ENCODE peak calls at places on chromosomes 2 and 18, in five cellular contexts. One of them, this sample, is unnamed.

GRCh38 chr18:10086458-10086857 is 172.6 kb downstream of the VAPA start:
- DNase-seq in Calu3: peak; percentile 28
- DNase-seq in astrocyte of the spinal cord: no peak
- DNase-seq in breast epithelium: no peak
- DNase-seq in IMR-90: no peak
- DNase-seq in this sample: no peak

GRCh38 chr2:34892766-34893165 is 1293.7 kb upstream of the FAM98A start:
- DNase-seq in Calu3: no peak
- DNase-seq in astrocyte of the spinal cord: no peak
- DNase-seq in breast epithelium: no peak
- DNase-seq in IMR-90: no peak
- DNase-seq in this sample: no peak

GRCh38 chr2:227205701-227206100 is 41.3 kb downstream of the COL4A3 start:
- DNase-seq in Calu3: no peak
- DNase-seq in astrocyte of the spinal cord: no peak
- DNase-seq in breast epithelium: no peak
- DNase-seq in IMR-90: no peak
- DNase-seq in this sample: no peak

GRCh38 chr18:78006006-78006802 is 756.6 kb downstream of the GALR1 start:
- DNase-seq in Calu3: no peak
- DNase-seq in astrocyte of the spinal cord: no peak
- DNase-seq in breast epithelium: no peak
- DNase-seq in IMR-90: no peak
- DNase-seq in this sample: no peak

GRCh38 chr18:61991836-61992235 is 99.0 kb upstream of the RNF152 start:
- DNase-seq in Calu3: no peak
- DNase-seq in astrocyte of the spinal cord: no peak
- DNase-seq in breast epithelium: no peak
- DNase-seq in IMR-90: no peak
- DNase-seq in this sample: no peak

GRCh38 chr18:12552884-12553242 is 105.0 kb downstream of the SPIRE1 start:
- DNase-seq in Calu3: peak; percentile 15
- DNase-seq in astrocyte of the spinal cord: no peak
- DNase-seq in breast epithelium: no peak
- DNase-seq in IMR-90: no peak
- DNase-seq in this sample: no peak

GRCh38 chr2:183117226-183117625 is 7.0 kb upstream of the NUP35 start:
- DNase-seq in Calu3: no peak
- DNase-seq in astrocyte of the spinal cord: no peak
- DNase-seq in breast epithelium: no peak
- DNase-seq in IMR-90: no peak
- DNase-seq in this sample: no peak

GRCh38 chr2:65033178-65033577 is 23.0 kb upstream of the CEP68 start:
- DNase-seq in Calu3: peak; percentile 14
- DNase-seq in astrocyte of the spinal cord: no peak
- DNase-seq in breast epithelium: no peak
- DNase-seq in IMR-90: no peak
- DNase-seq in this sample: no peak

GRCh38 chr2:132977812-132978529 is 308.0 kb upstream of the LYPD1 start:
- DNase-seq in Calu3: no peak
- DNase-seq in astrocyte of the spinal cord: peak; percentile 55
- DNase-seq in breast epithelium: no peak
- DNase-seq in IMR-90: peak; percentile 80
- DNase-seq in this sample: no peak

GRCh38 chr18:49833804-49834203 is 20.5 kb upstream of the ACAA2 start:
- DNase-seq in Calu3: no peak
- DNase-seq in astrocyte of the spinal cord: no peak
- DNase-seq in breast epithelium: no peak
- DNase-seq in IMR-90: no peak
- DNase-seq in this sample: no peak

GRCh38 chr2:159285929-159286708 is at the start of gene WDSUB1:
- DNase-seq in Calu3: peak; percentile 66
- DNase-seq in astrocyte of the spinal cord: peak; percentile 56
- DNase-seq in breast epithelium: peak; percentile 69
- DNase-seq in IMR-90: peak; percentile 71
- DNase-seq in this sample: peak; percentile 60
- TF ChIP-seq CTCF in Calu3: no peak
- TF ChIP-seq CTCF in astrocyte of the spinal cord: no peak
- TF ChIP-seq CTCF in breast epithelium: no peak
- TF ChIP-seq CTCF in IMR-90: no peak
- TF ChIP-seq CTCF in this sample: no peak

GRCh38 chr2:143801561-143801960 is 672.3 kb downstream of the ARHGAP15 start:
- DNase-seq in Calu3: no peak
- DNase-seq in astrocyte of the spinal cord: no peak
- DNase-seq in breast epithelium: no peak
- DNase-seq in IMR-90: no peak
- DNase-seq in this sample: no peak

GRCh38 chr2:143802242-143802641 is 673.0 kb downstream of the ARHGAP15 start:
- DNase-seq in Calu3: peak; percentile 24
- DNase-seq in astrocyte of the spinal cord: peak; percentile 52
- DNase-seq in breast epithelium: no peak
- DNase-seq in IMR-90: peak; percentile 90
- DNase-seq in this sample: no peak

GRCh38 chr2:143807192-143807591 is 678.0 kb downstream of the ARHGAP15 start:
- DNase-seq in Calu3: no peak
- DNase-seq in astrocyte of the spinal cord: no peak
- DNase-seq in breast epithelium: no peak
- DNase-seq in IMR-90: peak; percentile 13
- DNase-seq in this sample: no peak

GRCh38 chr2:143803936-143804335 is 674.7 kb downstream of the ARHGAP15 start:
- DNase-seq in Calu3: no peak
- DNase-seq in astrocyte of the spinal cord: no peak
- DNase-seq in breast epithelium: no peak
- DNase-seq in IMR-90: peak; percentile 57
- DNase-seq in this sample: no peak

DNA sequence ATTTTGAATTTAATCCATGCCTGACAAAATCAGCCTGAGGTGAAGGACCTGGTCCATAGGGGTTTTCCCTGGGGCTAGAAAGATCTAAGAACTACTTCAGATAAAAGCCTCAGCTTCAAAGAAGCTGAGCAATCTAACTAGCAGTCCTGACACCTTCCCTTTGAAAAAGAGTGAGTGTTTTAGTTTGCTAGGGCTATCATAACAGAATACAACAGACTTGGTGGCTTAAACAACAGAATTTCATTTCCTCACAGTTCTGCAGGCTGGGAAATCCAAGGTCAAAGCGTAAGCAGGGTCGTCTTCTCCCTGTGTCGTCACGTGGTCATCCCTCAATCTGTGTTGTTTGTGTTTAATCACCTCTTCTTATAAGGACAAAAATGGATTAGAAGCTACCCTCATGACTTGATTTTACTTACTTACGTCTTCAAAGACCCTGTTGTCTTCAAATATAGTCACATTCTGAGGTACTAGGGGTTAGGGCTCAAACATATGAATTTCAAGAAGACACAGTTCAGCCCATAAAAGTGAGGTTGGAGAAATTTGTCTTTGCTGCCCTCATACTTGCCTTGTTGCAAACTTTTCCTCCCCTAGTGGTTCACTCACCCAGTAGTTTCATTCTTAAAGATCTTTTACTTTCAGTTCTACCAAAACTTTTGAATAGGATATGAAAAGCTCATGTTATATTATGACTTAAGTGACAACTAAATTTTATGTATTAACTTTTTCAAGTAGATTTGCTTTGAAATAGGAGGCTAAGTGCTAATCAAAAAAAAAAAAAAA is 673.8 kb downstream of the ARHGAP15 start:
- DNase-seq in Calu3: no peak
- DNase-seq in astrocyte of the spinal cord: no peak
- DNase-seq in breast epithelium: no peak
- DNase-seq in IMR-90: peak; percentile 28
- DNase-seq in this sample: no peak
- TF ChIP-seq CTCF in Calu3: no peak
- TF ChIP-seq CTCF in astrocyte of the spinal cord: no peak
- TF ChIP-seq CTCF in breast epithelium: no peak
- TF ChIP-seq CTCF in IMR-90: no peak
- TF ChIP-seq CTCF in this sample: no peak

GRCh38 chr2:7794916-7795315 is 877.7 kb downstream of the RNF144A start:
- DNase-seq in Calu3: peak; percentile 39
- DNase-seq in astrocyte of the spinal cord: no peak
- DNase-seq in breast epithelium: peak; percentile 65
- DNase-seq in IMR-90: no peak
- DNase-seq in this sample: no peak
- TF ChIP-seq CTCF in Calu3: no peak
- TF ChIP-seq CTCF in astrocyte of the spinal cord: no peak
- TF ChIP-seq CTCF in breast epithelium: no peak
- TF ChIP-seq CTCF in IMR-90: no peak
- TF ChIP-seq CTCF in this sample: no peak

DNA sequence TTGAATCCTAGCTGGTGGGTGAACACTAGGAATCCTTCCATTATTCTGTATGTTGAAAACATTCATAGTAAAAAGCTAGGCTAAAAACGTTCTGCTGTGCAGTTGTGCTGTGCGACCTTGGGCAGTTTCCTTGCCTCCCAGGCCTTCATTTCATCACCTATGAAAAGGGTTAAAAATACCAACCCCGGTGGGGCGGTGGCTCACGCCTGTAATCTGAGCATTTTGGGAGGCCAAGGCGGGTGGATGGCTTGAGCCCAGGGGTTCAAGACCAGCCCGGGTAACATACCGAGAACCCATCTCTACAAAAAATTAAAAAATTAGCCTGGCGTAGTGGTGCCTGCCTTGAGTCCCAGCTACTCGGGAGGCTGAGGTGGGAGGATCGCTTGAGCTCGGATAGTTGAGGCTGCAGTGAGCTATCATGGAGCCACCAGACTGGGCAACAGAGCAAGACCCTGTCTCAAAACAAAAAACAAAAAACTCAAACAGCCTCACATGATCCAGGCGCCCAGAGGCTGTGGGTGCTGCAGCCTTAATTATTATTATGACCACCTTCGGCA is 2.9 kb upstream of the RRM2 start:
- DNase-seq in Calu3: no peak
- DNase-seq in astrocyte of the spinal cord: no peak
- DNase-seq in breast epithelium: no peak
- DNase-seq in IMR-90: no peak
- DNase-seq in this sample: no peak
- TF ChIP-seq CTCF in Calu3: no peak
- TF ChIP-seq CTCF in astrocyte of the spinal cord: no peak
- TF ChIP-seq CTCF in breast epithelium: no peak
- TF ChIP-seq CTCF in IMR-90: no peak
- TF ChIP-seq CTCF in this sample: no peak

GRCh38 chr2:239329972-239330572 is 70.7 kb downstream of the HDAC4 start:
- DNase-seq in Calu3: no peak
- DNase-seq in astrocyte of the spinal cord: no peak
- DNase-seq in breast epithelium: no peak
- DNase-seq in IMR-90: no peak
- DNase-seq in this sample: no peak

GRCh38 chr2:239328306-239329191 is 72.3 kb downstream of the HDAC4 start:
- DNase-seq in Calu3: no peak
- DNase-seq in astrocyte of the spinal cord: peak; percentile 94
- DNase-seq in breast epithelium: no peak
- DNase-seq in IMR-90: peak; percentile 98
- DNase-seq in this sample: no peak

GRCh38 chr2:239330836-239331235 is 70.0 kb downstream of the HDAC4 start:
- DNase-seq in Calu3: no peak
- DNase-seq in astrocyte of the spinal cord: no peak
- DNase-seq in breast epithelium: no peak
- DNase-seq in IMR-90: no peak
- DNase-seq in this sample: no peak

GRCh38 chr2:239327536-239328305 is 73.1 kb downstream of the HDAC4 start:
- DNase-seq in Calu3: no peak
- DNase-seq in astrocyte of the spinal cord: no peak
- DNase-seq in breast epithelium: no peak
- DNase-seq in IMR-90: peak; percentile 27
- DNase-seq in this sample: no peak

DNA sequence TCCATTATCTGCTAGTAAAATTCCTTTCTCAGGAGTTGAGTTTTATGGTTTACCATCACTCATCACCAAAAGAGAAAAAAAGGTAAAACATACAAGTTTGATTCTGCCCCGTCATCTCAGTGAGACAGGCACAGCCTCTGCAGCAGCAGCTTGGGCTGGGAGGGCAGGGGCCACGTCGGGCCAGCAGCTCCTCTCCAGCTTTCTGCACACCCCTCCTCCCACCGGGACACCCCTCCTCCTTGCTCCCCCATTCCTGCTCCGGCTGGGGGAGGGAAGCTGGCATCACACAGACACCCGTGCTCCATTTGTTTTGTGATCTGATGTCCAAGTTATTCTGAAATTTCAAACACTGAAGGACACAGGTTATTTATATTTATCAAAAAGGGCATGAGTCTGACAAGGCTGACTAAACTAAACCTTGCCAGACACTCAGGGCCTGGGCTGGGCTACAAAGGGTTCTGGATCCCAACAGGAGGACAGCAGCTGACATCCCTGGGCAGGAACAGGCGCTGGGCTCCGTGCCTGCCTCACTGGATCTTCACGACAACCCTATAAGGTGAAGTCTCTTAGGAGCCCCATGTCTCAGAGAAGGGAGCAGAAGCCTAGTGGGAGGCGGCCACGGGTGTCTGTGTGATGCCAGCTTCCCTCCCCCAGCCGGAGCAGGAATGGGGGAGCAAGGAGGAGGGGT is 71.4 kb downstream of the HDAC4 start:
- DNase-seq in Calu3: no peak
- DNase-seq in astrocyte of the spinal cord: no peak
- DNase-seq in breast epithelium: no peak
- DNase-seq in IMR-90: peak; percentile 41
- DNase-seq in this sample: no peak
- TF ChIP-seq CTCF in Calu3: no peak
- TF ChIP-seq CTCF in astrocyte of the spinal cord: no peak
- TF ChIP-seq CTCF in breast epithelium: no peak
- TF ChIP-seq CTCF in IMR-90: no peak
- TF ChIP-seq CTCF in this sample: no peak

GRCh38 chr2:162155093-162155492 is 3.0 kb upstream of the GCG start:
- DNase-seq in Calu3: no peak
- DNase-seq in astrocyte of the spinal cord: no peak
- DNase-seq in breast epithelium: no peak
- DNase-seq in IMR-90: no peak
- DNase-seq in this sample: no peak
- TF ChIP-seq CTCF in Calu3: no peak
- TF ChIP-seq CTCF in astrocyte of the spinal cord: peak; percentile 6
- TF ChIP-seq CTCF in breast epithelium: no peak
- TF ChIP-seq CTCF in IMR-90: peak; percentile 22
- TF ChIP-seq CTCF in this sample: no peak

This sample was measured in glutamatergic neuron.